ENCODE peak calls at places on chromosomes 12 and 14, in eight cellular contexts. S is adrenal gland; P is mesenchymal stem cell; Q is DND-41; D is astrocyte; Y is lower leg skin; A is CD8-positive, alpha-beta T cell; W is kidney epithelial cell. I is an unnamed sample.

GRCh38 chr12:98741615-98742265 is 96.7 kb downstream of the APAF1 start:
- DNase-seq in S (no peak), P (no peak), Q (no peak), D (no peak), Y (no peak), A (no peak), W (no peak), I (no peak)

GRCh38 chr12:50102648-50103309 is 1.0 kb upstream of the GPD1 start:
- DNase-seq in S (no peak), P (no peak), Q (no peak), D (no peak), Y (no peak), A (no peak), W (no peak), I (no peak)

GRCh38 chr12:43425361-43425760 is 126.6 kb downstream of the ADAMTS20 start:
- DNase-seq in S (no peak), P (no peak), Q (no peak), D (no peak), Y (no peak), A (no peak), W (no peak), I (no peak)

GRCh38 chr12:41250748-41251147 is 62.6 kb downstream of the PDZRN4 start:
- DNase-seq in S (no peak), P (no peak), Q (no peak), D (no peak), Y (no peak), A (no peak), W (no peak), I (no peak)

GRCh38 chr12:64560395-64561301 is 49.6 kb upstream of the RASSF3 start:
- DNase-seq in S (no peak), P (peak), Q (no peak), D (peak), Y (no peak), A (no peak), W (peak), I (no peak)

GRCh38 chr14:70317969-70318634 is 41.4 kb downstream of the COX16 start:
- DNase-seq in S (peak), P (peak), Q (no peak), D (peak), Y (no peak), A (no peak), W (peak), I (no peak)

GRCh38 chr12:26251600-26251999 is 56.2 kb downstream of the SSPN start:
- DNase-seq in S (no peak), P (no peak), Q (no peak), D (peak), Y (no peak), A (no peak), W (no peak), I (no peak)

GRCh38 chr12:6551063-6551461 is 4.8 kb downstream of the IFFO1 start:
- DNase-seq in S (no peak), P (no peak), Q (no peak), D (no peak), Y (no peak), A (no peak), W (no peak), I (no peak)

GRCh38 chr12:56768424-56768823 is 5.3 kb downstream of the HSD17B6 start:
- DNase-seq in S (no peak), P (no peak), Q (no peak), D (no peak), Y (no peak), A (no peak), W (no peak), I (no peak)

GRCh38 chr12:91276529-91276928 is 93.9 kb upstream of the DCN start:
- DNase-seq in S (no peak), P (no peak), Q (no peak), D (no peak), Y (no peak), A (no peak), W (no peak), I (no peak)

GRCh38 chr12:113345318-113345717 is 10.4 kb upstream of the SLC8B1 start:
- DNase-seq in S (no peak), P (no peak), Q (no peak), D (no peak), Y (no peak), A (no peak), W (no peak), I (no peak)

GRCh38 chr14:99232406-99233214 is 39.4 kb downstream of the BCL11B start:
- DNase-seq in S (no peak), P (no peak), Q (no peak), D (no peak), Y (no peak), A (no peak), W (no peak), I (peak)

GRCh38 chr14:99229654-99230215 is 42.3 kb downstream of the BCL11B start:
- DNase-seq in S (no peak), P (no peak), Q (no peak), D (peak), Y (no peak), A (peak), W (no peak), I (peak)

GRCh38 chr14:99231850-99232401 is 40.1 kb downstream of the BCL11B start:
- DNase-seq in S (no peak), P (no peak), Q (no peak), D (peak), Y (no peak), A (no peak), W (no peak), I (no peak)

GRCh38 chr14:99230271-99231141 is 41.5 kb downstream of the BCL11B start:
- DNase-seq in S (no peak), P (no peak), Q (peak), D (no peak), Y (no peak), A (peak), W (no peak), I (peak)

DNA sequence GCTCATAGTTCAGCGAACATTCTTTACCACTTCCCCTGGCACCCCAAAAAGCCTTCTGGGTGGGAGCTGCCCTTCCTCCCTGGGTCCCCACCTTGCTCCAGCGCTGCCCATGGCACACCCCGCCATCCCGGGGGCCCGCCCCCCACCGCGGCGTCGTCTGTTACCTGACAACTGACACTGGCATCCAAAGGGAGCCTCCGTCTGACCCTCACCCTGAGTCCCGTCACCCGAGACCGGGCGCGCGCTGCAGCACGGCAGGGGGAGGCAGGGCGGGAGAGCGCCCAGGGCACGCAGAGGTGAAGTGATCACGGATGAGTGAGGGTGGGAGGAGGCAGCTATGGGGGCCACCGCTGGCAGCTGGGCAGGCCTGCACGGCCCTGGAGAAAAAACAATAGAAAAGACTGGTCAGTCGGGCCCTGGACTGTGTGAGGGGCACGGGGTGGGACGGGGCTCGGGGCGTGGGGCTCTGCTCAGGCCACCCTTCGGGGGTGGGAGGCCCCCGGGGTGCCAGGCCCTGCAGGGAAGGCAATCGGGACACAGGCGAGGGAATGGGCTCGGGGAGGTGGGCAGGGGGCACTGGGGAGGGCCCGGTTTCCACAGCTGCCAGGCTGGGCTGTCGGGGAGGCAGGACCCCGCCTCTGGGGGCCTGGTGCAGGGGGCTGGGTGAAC is 40.7 kb downstream of the BCL11B start:
- DNase-seq in S (no peak), P (no peak), Q (no peak), D (no peak), Y (no peak), A (no peak), W (no peak), I (no peak)
- H3K4me3 ChIP-seq in S (no peak), P (no peak), Q (no peak), D (no peak), Y (no peak), A (peak), W (no peak), I (peak)

DNA sequence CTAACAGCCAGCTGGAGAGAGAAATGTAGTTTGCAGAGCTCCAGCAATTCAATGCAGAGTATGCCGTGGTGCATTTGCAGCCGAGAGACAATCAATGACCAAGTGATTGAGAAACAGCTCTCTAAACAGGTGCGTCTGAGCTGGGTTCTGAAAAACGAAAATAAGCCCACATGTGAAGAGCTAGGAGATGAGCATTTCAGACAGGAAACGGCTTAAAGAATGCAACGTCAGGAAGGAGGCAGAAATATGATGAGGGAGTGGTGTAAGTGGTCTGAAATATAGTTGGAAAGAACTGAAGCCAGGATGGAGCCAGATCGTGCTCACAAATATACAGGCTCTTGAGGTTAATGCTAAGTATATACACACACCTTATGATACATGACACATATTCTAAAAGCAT is 2.5 kb upstream of the GARIN2 start:
- DNase-seq in S (no peak), P (peak), Q (peak), D (no peak), Y (no peak), A (no peak), W (no peak), I (no peak)
- H3K4me3 ChIP-seq in S (no peak), P (no peak), Q (no peak), D (no peak), Y (no peak), A (no peak), W (no peak), I (no peak)

DNA sequence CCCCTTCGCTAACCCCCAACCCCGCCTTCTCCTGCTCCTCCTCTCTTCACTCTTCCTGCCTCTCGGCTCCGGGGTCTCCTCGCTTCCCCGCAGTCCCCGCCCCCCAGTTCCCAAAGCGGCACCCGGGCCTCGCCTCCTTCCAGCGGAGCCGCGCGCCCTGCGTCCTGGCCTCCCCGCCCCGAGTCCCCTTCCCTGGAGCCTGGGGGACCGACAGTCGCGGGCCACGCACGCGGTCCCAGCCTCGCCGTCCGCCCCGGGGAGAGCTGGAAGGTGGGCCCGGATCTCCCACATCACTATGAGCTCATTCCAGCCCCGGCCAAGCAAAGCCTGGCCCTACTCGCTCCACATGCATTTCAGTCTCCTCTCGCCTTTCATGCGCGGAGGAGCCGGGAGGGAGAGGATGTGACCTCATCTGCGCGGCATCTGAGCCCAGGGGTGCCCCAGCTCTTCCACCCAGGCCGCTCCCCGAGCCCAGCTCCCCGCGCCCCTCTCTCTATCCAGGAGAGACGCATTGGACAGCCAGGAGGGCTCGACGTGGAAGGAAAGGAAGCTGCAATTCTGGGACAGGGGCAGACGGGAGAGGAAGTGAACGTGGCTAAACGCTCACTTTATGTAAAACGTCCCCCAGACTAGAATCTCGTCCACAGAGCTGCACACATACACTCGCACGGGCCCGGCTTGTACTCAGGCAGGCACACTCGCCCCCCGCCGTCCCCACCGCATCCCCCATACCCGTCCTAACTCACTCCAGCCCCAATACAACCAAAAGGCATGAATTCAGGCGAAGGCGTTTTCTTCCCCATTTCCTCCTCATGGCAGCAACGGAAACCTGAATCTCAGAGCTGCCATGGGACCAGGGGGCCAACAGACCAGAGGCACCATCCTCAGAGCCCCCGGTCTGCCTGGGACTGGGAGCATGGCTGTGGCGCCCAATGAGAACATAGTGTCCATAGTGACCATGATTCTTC is 108.7 kb upstream of the CCND2 start:
- DNase-seq in S (peak), P (peak), Q (no peak), D (peak), Y (no peak), A (peak), W (peak), I (peak)
- H3K4me3 ChIP-seq in S (peak), P (peak), Q (no peak), D (peak), Y (peak), A (peak), W (peak), I (peak)

GRCh38 chr12:109489955-109490565 is 12.6 kb downstream of the UBE3B start:
- DNase-seq in S (no peak), P (no peak), Q (no peak), D (no peak), Y (no peak), A (no peak), W (no peak), I (no peak)

GRCh38 chr12:109492371-109492770 is 14.9 kb downstream of the UBE3B start:
- DNase-seq in S (no peak), P (no peak), Q (no peak), D (no peak), Y (no peak), A (no peak), W (no peak), I (no peak)

GRCh38 chr12:109493938-109494337 is 16.5 kb downstream of the UBE3B start:
- DNase-seq in S (no peak), P (no peak), Q (no peak), D (no peak), Y (no peak), A (no peak), W (no peak), I (no peak)

GRCh38 chr12:109493090-109493489 is 15.7 kb downstream of the UBE3B start:
- DNase-seq in S (no peak), P (no peak), Q (no peak), D (no peak), Y (no peak), A (no peak), W (no peak), I (no peak)

DNA sequence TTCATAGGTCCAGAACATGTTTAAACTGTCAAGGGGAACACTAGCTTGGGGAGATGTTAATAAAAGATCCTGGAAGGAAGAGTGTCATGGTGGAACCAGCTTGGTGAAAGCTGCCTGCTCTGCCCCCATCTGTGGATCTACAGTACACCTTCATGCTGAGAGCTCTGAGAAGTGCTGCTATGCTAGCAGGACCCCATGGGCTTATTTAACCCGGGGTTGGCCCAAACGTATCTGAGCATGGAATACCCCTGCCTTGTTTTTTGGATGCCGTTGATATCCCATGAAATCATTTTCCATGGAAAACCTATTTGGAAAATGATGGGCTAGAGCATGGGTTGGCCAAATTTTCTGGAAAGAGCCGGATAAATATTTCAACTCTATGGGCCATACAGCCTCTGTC is 14.2 kb downstream of the UBE3B start:
- DNase-seq in S (no peak), P (no peak), Q (no peak), D (no peak), Y (no peak), A (no peak), W (no peak), I (no peak)
- H3K4me3 ChIP-seq in S (no peak), P (no peak), Q (no peak), D (no peak), Y (no peak), A (no peak), W (no peak), I (no peak)

I was measured in CD4-positive, alpha-beta memory T cell.